ENCODE peak calls at places on chromosome 6, in four cellular contexts. B is lower lobe of right lung, X is left ventricle myocardium inferior, H is thoracic aorta. P is an unnamed sample.

GRCh38 chr6:163319609-163320366 is 94.7 kb upstream of the QKI start:
- DNase-seq in B (no peak), X (no peak), H (no peak), P (no peak)

GRCh38 chr6:28606424-28607391 is 81.0 kb downstream of the GPX5 start:
- DNase-seq in B (no peak), X (no peak), H (no peak), P (no peak)

GRCh38 chr6:86477510-86478166 is 459.7 kb upstream of the HTR1E start:
- DNase-seq in B (no peak), X (no peak), H (no peak), P (no peak)

GRCh38 chr6:10736721-10737120 is 10.9 kb upstream of the TMEM14B start:
- DNase-seq in B (no peak), X (no peak), H (no peak), P (no peak)

GRCh38 chr6:69887026-69887425 is 20.7 kb downstream of the COL19A1 start:
- DNase-seq in B (no peak), X (no peak), H (no peak), P (no peak)

GRCh38 chr6:36794704-36795065 is 44.6 kb downstream of the CPNE5 start:
- DNase-seq in B (no peak), X (no peak), H (no peak), P (no peak)

GRCh38 chr6:157068691-157069228 is 254.6 kb downstream of the TMEM242 start:
- DNase-seq in B (no peak), X (no peak), H (no peak), P (no peak)

GRCh38 chr6:129567374-129567773 is 142.6 kb downstream of the ARHGAP18 start:
- DNase-seq in B (no peak), X (no peak), H (no peak), P (peak; percentile 29)

GRCh38 chr6:7999201-7999600 is 65.0 kb downstream of the BLOC1S5 start:
- DNase-seq in B (no peak), X (no peak), H (no peak), P (no peak)

GRCh38 chr6:140178550-140179334 is 804.3 kb upstream of the CITED2 start:
- DNase-seq in B (no peak), X (no peak), H (no peak), P (no peak)

GRCh38 chr6:105209950-105210706 is 30.3 kb upstream of the POPDC3 start:
- DNase-seq in B (no peak), X (no peak), H (no peak), P (no peak)

GRCh38 chr6:340181-340955 is 48.1 kb downstream of the DUSP22 start:
- DNase-seq in B (no peak), X (peak; percentile 15), H (no peak), P (no peak)

GRCh38 chr6:337782-338464 is 45.6 kb downstream of the DUSP22 start:
- DNase-seq in B (no peak), X (no peak), H (no peak), P (no peak)

GRCh38 chr6:339480-339879 is 47.2 kb downstream of the DUSP22 start:
- DNase-seq in B (no peak), X (no peak), H (no peak), P (no peak)

GRCh38 chr6:340991-341827 is 48.9 kb downstream of the DUSP22 start:
- DNase-seq in B (no peak), X (peak; percentile 25), H (no peak), P (no peak)

GRCh38 chr6:338815-339262 is 46.6 kb downstream of the DUSP22 start:
- DNase-seq in B (no peak), X (no peak), H (no peak), P (no peak)
- H3K4me3 ChIP-seq in B (no peak overlapping the region), X (no peak overlapping the region), H (no peak overlapping the region), P (no peak overlapping the region)

GRCh38 chr6:116008470-116009229 is 52.0 kb downstream of the FRK start:
- DNase-seq in B (no peak), X (no peak), H (peak; percentile 16), P (no peak)
- H3K9me3 ChIP-seq in B (no peaks in the 10 kb centered on the region), X (no peaks in the 10 kb centered on the region), H (no peaks in the 10 kb centered on the region), P (no peaks in the 10 kb centered on the region)

GRCh38 chr6:16622193-16622592 is 139.1 kb downstream of the ATXN1 start:
- DNase-seq in B (no peak), X (no peak), H (no peak), P (no peak)

GRCh38 chr6:16619777-16620176 is 141.5 kb downstream of the ATXN1 start:
- DNase-seq in B (no peak), X (no peak), H (no peak), P (no peak)

GRCh38 chr6:16619017-16619416 is 142.2 kb downstream of the ATXN1 start:
- DNase-seq in B (no peak), X (no peak), H (no peak), P (no peak)

GRCh38 chr6:16623029-16623653 is 138.1 kb downstream of the ATXN1 start:
- DNase-seq in B (no peak), X (no peak), H (no peak), P (no peak)

GRCh38 chr6:16621002-16621401 is 140.3 kb downstream of the ATXN1 start:
- DNase-seq in B (no peak), X (no peak), H (no peak), P (no peak)
- H3K4me3 ChIP-seq in B (no peak overlapping the region), X (no peak overlapping the region), H (no peak overlapping the region), P (no peak overlapping the region)

GRCh38 chr6:82881519-82881918 is 184.1 kb downstream of the UBE3D start:
- DNase-seq in B (no peak), X (no peak), H (no peak), P (no peak)
- H3K9me3 ChIP-seq in B (no peaks in the 10 kb centered on the region), X (no peaks in the 10 kb centered on the region), H (no peaks in the 10 kb centered on the region), P (no peaks in the 10 kb centered on the region)

GRCh38 chr6:116101298-116101718 is 655 bp downstream of the NT5DC1 start:
- DNase-seq in B (peak; percentile 89), X (peak; percentile 83), H (peak; percentile 28), P (peak; percentile 61)

GRCh38 chr6:116105247-116105646 is 4.6 kb downstream of the NT5DC1 start:
- DNase-seq in B (no peak), X (no peak), H (no peak), P (no peak)

GRCh38 chr6:116100419-116101297 is at the start of gene NT5DC1:
- DNase-seq in B (peak; percentile 90), X (peak; percentile 86), H (peak; percentile 13), P (peak; percentile 47)

GRCh38 chr6:116101790-116102189 is 1.1 kb downstream of the NT5DC1 start:
- DNase-seq in B (no peak), X (no peak), H (no peak), P (no peak)

DNA sequence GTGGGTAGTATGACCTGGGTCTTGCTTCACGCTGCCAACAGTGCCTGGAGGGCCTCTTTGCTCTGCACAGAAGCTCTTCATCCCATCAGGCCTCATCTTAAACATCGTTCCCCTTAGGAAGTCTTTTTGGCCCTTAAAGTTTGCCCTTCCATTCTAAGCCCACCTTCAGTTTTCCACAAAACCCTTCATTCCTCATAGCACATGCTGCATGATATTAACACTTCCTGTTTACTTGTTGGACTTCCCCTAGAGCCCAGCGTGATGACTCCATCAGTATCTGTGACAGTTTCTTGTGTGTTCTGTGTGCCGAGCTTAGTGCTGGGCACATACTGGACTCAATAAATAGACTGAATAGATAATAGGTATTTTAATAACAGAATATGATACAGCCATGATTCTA is 2.2 kb downstream of the NT5DC1 start:
- DNase-seq in B (no peak), X (no peak), H (no peak), P (no peak)
- H3K4me3 ChIP-seq in B (no peak overlapping the region), X (peak overlapping the region; percentile 12), H (peak overlapping the region; percentile 88), P (no peak overlapping the region)

DNA sequence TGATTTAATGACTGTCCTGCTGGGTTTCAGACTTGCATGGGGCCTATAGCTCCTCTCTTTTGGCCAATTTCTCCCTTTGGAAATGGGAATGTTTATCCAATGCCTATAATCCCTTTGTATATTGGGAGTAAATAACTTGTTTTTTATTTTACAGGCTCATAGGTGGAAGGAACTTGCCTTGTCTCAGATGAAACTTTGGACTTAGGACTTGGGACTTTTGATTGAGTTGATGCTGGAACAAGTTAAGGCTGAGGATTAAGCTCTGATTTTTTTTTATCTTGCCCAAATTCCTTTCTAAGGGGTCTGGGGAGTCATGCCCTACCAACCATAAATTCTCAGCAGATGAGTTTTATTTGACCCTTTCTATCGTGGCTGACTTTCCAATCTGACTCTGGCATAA is 23.5 kb downstream of the WDR27 start:
- DNase-seq in B (no peak), X (no peak), H (no peak), P (no peak)
- H3K9me3 ChIP-seq in B (no peaks in the 10 kb centered on the region), X (peaks cover 8% of the 10 kb centered on the region), H (no peaks in the 10 kb centered on the region), P (no peaks in the 10 kb centered on the region)

DNA sequence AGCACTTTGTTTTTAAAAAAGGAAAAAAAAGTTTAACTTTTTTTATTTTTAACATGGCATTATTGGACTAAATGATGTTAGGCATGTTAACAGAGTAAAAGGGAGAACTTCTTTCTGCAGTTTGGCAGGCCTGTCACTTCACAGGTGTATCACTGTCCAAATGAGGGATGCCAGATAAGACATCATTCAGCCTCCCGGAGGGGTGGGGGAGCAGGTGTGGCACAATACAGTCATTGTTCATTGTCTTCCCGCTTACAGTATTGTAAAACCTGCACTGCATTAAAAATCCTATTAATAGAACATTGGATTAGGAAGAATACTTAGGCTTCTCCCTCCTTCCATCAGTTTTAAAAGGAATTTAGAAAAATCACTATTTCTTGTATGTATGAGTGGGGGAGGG is 80.7 kb downstream of the CARMIL1 start:
- DNase-seq in B (no peak), X (no peak), H (no peak), P (no peak)
- H3K4me3 ChIP-seq in B (no peak overlapping the region), X (no peak overlapping the region), H (peak overlapping the region; percentile 46), P (no peak overlapping the region)

DNA sequence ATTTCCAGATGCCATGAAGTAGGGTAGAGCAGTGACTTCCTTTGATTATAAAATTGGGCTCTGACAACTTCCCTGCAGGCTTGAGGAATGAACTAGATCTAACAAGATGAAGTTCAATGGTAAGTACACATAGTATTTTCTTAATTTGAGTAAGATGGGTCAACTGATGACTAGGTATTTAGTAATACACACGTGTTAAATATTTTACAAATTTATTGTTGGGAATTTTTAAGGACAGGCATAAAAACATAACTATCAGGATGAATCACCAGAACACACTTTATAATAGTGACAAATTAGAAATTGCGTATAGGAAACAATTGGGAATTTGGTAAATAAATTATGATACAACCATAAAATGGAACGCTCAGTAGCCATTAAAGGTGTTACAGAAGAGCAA is 762.4 kb upstream of the SLC35B3 start:
- DNase-seq in B (no peak), X (no peak), H (no peak), P (no peak)
- H3K9me3 ChIP-seq in B (no peaks in the 10 kb centered on the region), X (no peaks in the 10 kb centered on the region), H (no peaks in the 10 kb centered on the region), P (no peaks in the 10 kb centered on the region)

DNA sequence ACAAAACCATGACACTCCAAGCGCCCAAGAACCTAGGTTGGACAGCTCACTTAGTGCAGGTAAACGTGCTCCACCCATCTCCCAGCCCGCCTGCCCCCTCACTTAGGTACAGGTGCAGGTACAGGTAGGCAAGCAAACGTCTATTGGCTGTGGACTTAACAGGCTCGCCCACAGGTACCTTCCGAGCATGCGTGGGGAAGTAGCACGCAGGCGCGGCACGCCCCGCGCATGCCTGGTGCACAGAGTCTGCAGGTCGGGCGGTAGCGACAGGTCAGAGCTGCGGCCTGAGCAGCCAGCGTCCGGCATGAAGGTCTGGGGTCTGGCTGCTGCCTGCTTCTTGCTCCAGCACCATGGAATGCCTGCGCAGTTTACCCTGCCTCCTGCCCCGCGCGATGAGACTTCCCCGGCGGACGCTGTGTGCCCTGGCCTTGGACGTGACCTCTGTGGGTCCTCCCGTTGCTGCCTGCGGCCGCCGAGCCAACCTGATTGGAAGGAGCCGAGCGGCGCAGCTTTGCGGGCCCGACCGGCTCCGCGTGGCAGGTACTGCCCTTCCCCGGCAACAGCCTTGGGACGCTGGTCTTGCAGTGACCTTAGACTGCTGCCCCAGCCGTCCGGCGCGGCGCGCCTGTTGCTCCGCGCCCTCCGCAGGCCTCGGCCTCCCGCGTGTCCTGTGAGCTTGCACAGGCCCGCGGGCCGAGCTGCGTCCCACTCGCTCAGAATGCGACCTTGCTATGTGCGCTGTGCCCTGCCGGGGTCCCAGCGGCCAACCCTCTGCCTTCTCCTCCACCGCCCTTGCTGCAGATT is at the start of gene MRS2:
- DNase-seq in B (peak; percentile 94), X (peak; percentile 84), H (peak; percentile 19), P (peak; percentile 64)
- H3K4me3 ChIP-seq in B (peak within 1 kb of the TSS; percentile 99), X (peak within 1 kb of the TSS; percentile 90), H (peak within 1 kb of the TSS; percentile 89), P (peak within 1 kb of the TSS; percentile 95)